ENCODE peak calls at places on chromosomes 16 and 17, in seven cellular contexts. C, B, M, R, Z, D and K are unnamed samples.
A peak's percentile ranks its signal among the peaks of the same experiment; 100 is the strongest.

GRCh38 chr17:63434951-63435571 is 11.0 kb downstream of the CYB561 start:
- DNase-seq in C (peak; percentile 50), B (peak; percentile 84), M (no peak), R (peak; percentile 27), Z (peak; percentile 47), D (no peak), K (peak; percentile 94)

GRCh38 chr16:52068447-52069074 is 478.4 kb downstream of the TOX3 start:
- DNase-seq in C (no peak), B (no peak), M (no peak), R (no peak), Z (peak; percentile 21), D (no peak), K (peak; percentile 48)

GRCh38 chr17:61240851-61241468 is 158.7 kb upstream of the TBX2 start:
- DNase-seq in C (no peak), B (no peak), M (no peak), R (no peak), Z (no peak), D (no peak), K (no peak)

GRCh38 chr17:81846743-81847689 is 12.2 kb upstream of the PPP1R27 start:
- DNase-seq in C (no peak), B (no peak), M (no peak), R (no peak), Z (no peak), D (no peak), K (no peak)

GRCh38 chr16:58306327-58306726 is 11.5 kb upstream of the PRSS54 start:
- DNase-seq in C (no peak), B (peak; percentile 62), M (peak; percentile 8), R (peak; percentile 6), Z (peak; percentile 56), D (no peak), K (no peak)

GRCh38 chr16:87580855-87581261 is 21.4 kb upstream of the JPH3 start:
- DNase-seq in C (no peak), B (no peak), M (no peak), R (peak; percentile 89), Z (peak; percentile 78), D (no peak), K (no peak)

GRCh38 chr16:56029026-56029425 is 153.9 kb upstream of the CES5A start:
- DNase-seq in C (no peak), B (no peak), M (no peak), R (no peak), Z (no peak), D (no peak), K (no peak)

GRCh38 chr16:68792465-68793324 is 50.6 kb upstream of the TANGO6 start:
- DNase-seq in C (no peak), B (no peak), M (no peak), R (peak; percentile 86), Z (peak; percentile 93), D (no peak), K (no peak)

GRCh38 chr16:16821261-16821660 is 442.3 kb downstream of the NPIPA7 start:
- DNase-seq in C (no peak), B (no peak), M (no peak), R (no peak), Z (no peak), D (no peak), K (no peak)

GRCh38 chr16:75938818-75939217 is 212.5 kb upstream of the CPHXL start:
- DNase-seq in C (no peak), B (no peak), M (no peak), R (no peak), Z (no peak), D (no peak), K (no peak)

GRCh38 chr16:50326835-50327465 is 41.8 kb downstream of the BRD7 start:
- DNase-seq in C (no peak), B (peak; percentile 84), M (peak; percentile 62), R (no peak), Z (peak; percentile 37), D (no peak), K (no peak)

GRCh38 chr17:1714488-1714979 is 4.4 kb upstream of the TLCD2 start:
- DNase-seq in C (peak; percentile 98), B (no peak), M (no peak), R (peak; percentile 93), Z (peak; percentile 99), D (peak; percentile 38), K (no peak)

GRCh38 chr16:75065149-75065807 is 51.3 kb downstream of the LDHD start:
- DNase-seq in C (no peak), B (peak; percentile 62), M (peak; percentile 20), R (no peak), Z (no peak), D (no peak), K (no peak)

GRCh38 chr16:62738631-62739030 is 702.4 kb upstream of the CDH8 start:
- DNase-seq in C (no peak), B (no peak), M (no peak), R (no peak), Z (no peak), D (no peak), K (peak; percentile 45)

GRCh38 chr16:1823821-1824220 is 2.8 kb downstream of the HAGH start:
- DNase-seq in C (no peak), B (no peak), M (no peak), R (peak; percentile 34), Z (peak; percentile 70), D (no peak), K (peak; percentile 86)

GRCh38 chr17:47652570-47652969 is 2.9 kb downstream of the KPNB1 start:
- DNase-seq in C (no peak), B (no peak), M (no peak), R (no peak), Z (peak; percentile 27), D (no peak), K (no peak)

GRCh38 chr17:63571632-63572310 is 21.5 kb downstream of the DCAF7 start:
- DNase-seq in C (no peak), B (no peak), M (no peak), R (peak; percentile 67), Z (peak; percentile 60), D (no peak), K (no peak)

GRCh38 chr17:67566656-67567055 is 151.1 kb upstream of the NOL11 start:
- DNase-seq in C (no peak), B (no peak), M (no peak), R (no peak), Z (no peak), D (no peak), K (no peak)

GRCh38 chr16:20424129-20424866 is 15.0 kb downstream of the ACSM5 start:
- DNase-seq in C (no peak), B (no peak), M (no peak), R (no peak), Z (no peak), D (no peak), K (no peak)

GRCh38 chr16:26645629-26646028 is 421.1 kb upstream of the C16orf82 start:
- DNase-seq in C (no peak), B (no peak), M (peak; percentile 17), R (no peak), Z (no peak), D (no peak), K (peak; percentile 50)

GRCh38 chr17:58529275-58529674 is 14.8 kb upstream of the MTMR4 start:
- DNase-seq in C (no peak), B (no peak), M (no peak), R (no peak), Z (peak; percentile 48), D (peak; percentile 50), K (peak; percentile 78)
- H3K27ac ChIP-seq in C (no peak overlapping the region), B (no peak overlapping the region), M (no peak overlapping the region), R (no peak overlapping the region), Z (no peak overlapping the region), D (peak overlapping the region; percentile 99), K (peak overlapping the region; percentile 99)

GRCh38 chr16:78200023-78200389 is 100.6 kb downstream of the WWOX start:
- DNase-seq in C (no peak), B (no peak), M (no peak), R (no peak), Z (no peak), D (no peak), K (no peak)

GRCh38 chr16:78198299-78198698 is 98.8 kb downstream of the WWOX start:
- DNase-seq in C (no peak), B (no peak), M (no peak), R (no peak), Z (no peak), D (no peak), K (no peak)

GRCh38 chr16:78196527-78196926 is 97.1 kb downstream of the WWOX start:
- DNase-seq in C (no peak), B (no peak), M (no peak), R (no peak), Z (no peak), D (no peak), K (no peak)

GRCh38 chr16:78199325-78200022 is 100.0 kb downstream of the WWOX start:
- DNase-seq in C (no peak), B (no peak), M (no peak), R (no peak), Z (no peak), D (no peak), K (no peak)

DNA sequence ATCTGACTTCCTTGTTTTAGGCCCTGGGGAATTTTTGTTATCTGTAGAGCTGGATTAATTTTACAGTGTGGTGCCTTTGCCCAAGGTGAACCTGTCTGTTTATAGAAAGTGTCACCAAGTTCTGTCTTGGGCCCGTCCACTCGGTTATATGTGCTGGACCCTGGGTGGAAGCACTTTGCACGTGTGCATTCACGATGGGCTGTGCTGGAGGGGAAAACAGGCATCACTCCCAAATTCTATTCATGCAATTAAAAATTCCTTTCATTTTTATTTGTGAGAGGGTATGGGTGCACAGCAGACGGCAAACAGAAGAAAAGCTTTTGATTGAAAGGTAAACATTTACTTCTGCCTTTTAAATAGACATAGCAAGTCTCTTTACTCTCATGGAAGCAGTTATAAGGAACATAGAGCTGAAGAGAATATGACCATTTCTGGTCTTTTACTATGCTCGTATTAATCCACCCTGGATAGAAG is 101.2 kb downstream of the WWOX start:
- DNase-seq in C (no peak), B (no peak), M (no peak), R (no peak), Z (no peak), D (no peak), K (no peak)
- H3K27ac ChIP-seq in C (no peak overlapping the region), B (no peak overlapping the region), M (no peak overlapping the region), R (no peak overlapping the region), Z (no peak overlapping the region), D (no peak overlapping the region), K (no peak overlapping the region)

DNA sequence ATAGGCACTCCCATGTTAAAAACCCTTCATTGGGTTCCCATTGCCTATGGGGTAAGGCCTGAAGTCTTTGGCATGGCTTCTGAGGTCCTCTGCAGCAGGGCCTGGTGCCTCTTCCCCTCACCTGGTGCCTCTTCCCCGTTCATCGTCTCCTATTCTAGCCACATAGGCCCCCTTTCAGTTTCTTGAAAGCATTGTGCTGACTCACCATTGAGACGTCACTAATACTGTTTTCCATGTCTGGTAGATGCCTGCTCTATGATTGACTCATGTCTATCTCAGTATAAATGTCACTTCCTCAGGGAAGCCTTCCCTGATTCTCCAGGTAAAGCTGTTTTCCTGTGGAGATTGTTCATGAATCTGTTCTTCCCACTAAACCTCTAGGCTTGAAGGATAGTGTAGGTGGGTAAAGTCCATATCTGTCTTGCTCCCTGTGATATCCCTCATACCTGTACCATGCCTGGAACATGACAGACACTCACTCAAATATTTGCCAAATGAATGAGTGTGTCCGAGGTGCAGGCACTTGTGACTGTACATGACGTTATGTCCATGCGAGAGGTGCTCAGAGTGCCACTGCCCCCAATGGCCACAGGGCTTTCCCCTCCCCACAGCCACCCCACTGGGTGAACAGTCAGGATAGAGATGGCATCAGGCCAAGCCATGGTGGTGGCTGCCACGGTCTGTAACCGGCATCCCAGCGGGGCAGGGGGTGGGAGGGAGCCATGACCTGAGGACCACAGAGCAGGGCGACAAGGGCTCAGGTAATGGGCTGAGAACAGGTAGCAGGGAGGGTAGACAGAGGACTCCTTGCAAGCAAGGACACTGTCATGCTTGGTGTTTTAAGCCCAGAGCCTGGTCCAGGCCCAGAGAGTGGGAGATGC is 85.2 kb upstream of the FAM20A start:
- DNase-seq in C (no peak), B (no peak), M (no peak), R (no peak), Z (no peak), D (no peak), K (no peak)
- H3K27ac ChIP-seq in C (peak overlapping the region; percentile 57), B (no peak overlapping the region), M (no peak overlapping the region), R (no peak overlapping the region), Z (no peak overlapping the region), D (no peak overlapping the region), K (no peak overlapping the region)

GRCh38 chr17:72691601-72692000 is 400.9 kb downstream of the SLC39A11 start:
- DNase-seq in C (no peak), B (no peak), M (no peak), R (peak; percentile 87), Z (no peak), D (no peak), K (no peak)
- H3K27ac ChIP-seq in C (no peak overlapping the region), B (no peak overlapping the region), M (no peak overlapping the region), R (peak overlapping the region; percentile 91), Z (no peak overlapping the region), D (no peak overlapping the region), K (no peak overlapping the region)